ENCODE peak calls at places on chromosome 13, in nine cellular contexts. I, Q, H, A, O, Z, C, V and S are unnamed samples.

GRCh38 chr13:33497146-33497845 is 211.7 kb upstream of the STARD13 start:
- DNase-seq in I (no peak), Q (no peak), H (peak; percentile 64), A (peak; percentile 72), O (no peak), Z (no peak), C (peak; percentile 41), V (no peak), S (no peak)

GRCh38 chr13:42733046-42733445 is 48.3 kb upstream of the FAM216B start:
- DNase-seq in I (no peak), Q (no peak), H (no peak), A (no peak), O (no peak), Z (no peak), C (no peak), V (no peak), S (no peak)

GRCh38 chr13:25267715-25268114 is 19.6 kb downstream of the MTMR6 start:
- DNase-seq in I (no peak), Q (no peak), H (peak; percentile 18), A (peak; percentile 4), O (no peak), Z (peak; percentile 17), C (peak; percentile 45), V (no peak), S (no peak)

GRCh38 chr13:66879971-66880370 is 350.2 kb downstream of the PCDH9 start:
- DNase-seq in I (no peak), Q (no peak), H (no peak), A (no peak), O (no peak), Z (no peak), C (no peak), V (no peak), S (no peak)

GRCh38 chr13:73519720-73520119 is 460.9 kb downstream of the KLF5 start:
- DNase-seq in I (no peak), Q (no peak), H (no peak), A (peak; percentile 12), O (no peak), Z (no peak), C (no peak), V (no peak), S (no peak)

GRCh38 chr13:67554746-67555452 is 324.8 kb upstream of the PCDH9 start:
- DNase-seq in I (no peak), Q (no peak), H (no peak), A (peak; percentile 68), O (no peak), Z (no peak), C (no peak), V (no peak), S (no peak)

GRCh38 chr13:113090806-113091205 is 14.8 kb upstream of the F7 start:
- DNase-seq in I (no peak), Q (no peak), H (no peak), A (no peak), O (no peak), Z (no peak), C (no peak), V (no peak), S (no peak)

GRCh38 chr13:99859178-99860177 is 112.1 kb downstream of the ZIC5 start:
- DNase-seq in I (no peak), Q (no peak), H (no peak), A (no peak), O (peak; percentile 15), Z (no peak), C (no peak), V (no peak), S (no peak)

GRCh38 chr13:111402441-111402840 is 82.0 kb downstream of the TEX29 start:
- DNase-seq in I (no peak), Q (no peak), H (no peak), A (no peak), O (no peak), Z (no peak), C (no peak), V (no peak), S (no peak)

GRCh38 chr13:80386001-80386400 is 45.1 kb upstream of the SPRY2 start:
- DNase-seq in I (no peak), Q (no peak), H (no peak), A (no peak), O (no peak), Z (no peak), C (no peak), V (no peak), S (no peak)

GRCh38 chr13:91078093-91078679 is 269.3 kb upstream of the MIR17HG start:
- DNase-seq in I (no peak), Q (no peak), H (peak; percentile 21), A (peak; percentile 4), O (peak; percentile 16), Z (peak; percentile 27), C (peak; percentile 1), V (no peak), S (no peak)

DNA sequence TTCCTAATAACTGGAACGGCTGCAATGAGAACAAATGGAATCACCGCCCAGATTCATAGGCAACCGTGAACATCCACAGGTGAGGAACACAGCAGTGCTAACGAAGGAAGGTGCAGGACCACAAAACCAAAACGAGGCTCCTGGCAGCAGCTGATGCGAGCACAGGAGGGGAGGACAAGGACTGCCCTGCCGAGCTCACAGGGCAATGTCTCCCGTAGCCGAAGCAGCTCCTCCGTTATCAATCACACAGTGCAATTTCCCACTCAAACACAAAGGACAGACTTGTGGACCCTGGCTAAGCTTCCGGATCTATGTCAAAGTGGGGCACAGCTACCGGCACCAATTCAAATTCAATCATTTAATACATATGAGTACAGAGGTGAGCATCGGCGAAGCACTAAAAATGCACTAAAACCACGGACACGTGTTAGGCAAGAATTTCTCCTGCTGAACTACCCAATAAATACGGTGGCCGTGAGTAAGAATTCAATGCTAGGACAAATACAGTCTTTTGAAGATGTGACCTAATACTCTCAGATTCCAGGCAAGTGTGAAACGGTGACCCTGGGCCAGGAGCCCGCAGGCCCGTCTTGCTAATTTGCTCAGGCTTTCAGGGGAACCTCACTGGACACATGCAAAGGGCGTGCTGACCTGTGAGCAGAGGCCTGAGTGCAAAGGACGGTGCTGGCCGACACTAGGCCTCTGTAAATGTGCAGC is 70.4 kb downstream of the STK24 start:
- DNase-seq in I (no peak), Q (no peak), H (no peak), A (peak; percentile 11), O (no peak), Z (no peak), C (no peak), V (no peak), S (no peak)
- H3K79me2 ChIP-seq in I (peaks cover 99% of the 10 kb centered on the region), Q (peaks cover 28% of the 10 kb centered on the region), H (peaks cover 98% of the 10 kb centered on the region), A (peaks cover 82% of the 10 kb centered on the region), O (peaks cover 99% of the 10 kb centered on the region), Z (peaks cover 88% of the 10 kb centered on the region), C (peaks cover 90% of the 10 kb centered on the region), V (peaks cover 100% of the 10 kb centered on the region), S (peaks cover 98% of the 10 kb centered on the region)

GRCh38 chr13:48038763-48039162 is 1.2 kb downstream of the NUDT15 start:
- DNase-seq in I (peak; percentile 28), Q (no peak), H (peak; percentile 3), A (no peak), O (peak; percentile 5), Z (peak; percentile 3), C (peak; percentile 6), V (no peak), S (no peak)
- H3K9ac ChIP-seq in I (peak overlapping the region; percentile 90), Q (no peak overlapping the region), H (peak overlapping the region; percentile 96), A (no peak overlapping the region), O (no peak overlapping the region), Z (no peak overlapping the region), C (no peak overlapping the region), V (peak overlapping the region; percentile 71), S (peak overlapping the region; percentile 90)

GRCh38 chr13:110305949-110306339 is 1.0 kb downstream of the COL4A1 start:
- DNase-seq in I (no peak), Q (peak; percentile 13), H (peak; percentile 20), A (peak; percentile 35), O (no peak), Z (no peak), C (peak; percentile 42), V (no peak), S (no peak)
- H3K79me2 ChIP-seq in I (peaks cover 93% of the 10 kb centered on the region), Q (peaks cover 2% of the 10 kb centered on the region), H (peaks cover 65% of the 10 kb centered on the region), A (peaks cover 85% of the 10 kb centered on the region), O (peaks cover 81% of the 10 kb centered on the region), Z (peaks cover 100% of the 10 kb centered on the region), C (peaks cover 60% of the 10 kb centered on the region), V (no peaks in the 10 kb centered on the region), S (peaks cover 80% of the 10 kb centered on the region)

GRCh38 chr13:75636339-75637095 is 387 bp downstream of the LMO7 start:
- DNase-seq in I (peak; percentile 57), Q (peak; percentile 69), H (peak; percentile 36), A (peak; percentile 51), O (peak; percentile 61), Z (peak; percentile 67), C (peak; percentile 79), V (no peak), S (no peak)
- H3K9ac ChIP-seq in I (peak overlapping the region; percentile 51), Q (peak overlapping the region; percentile 40), H (peak overlapping the region; percentile 63), A (peak overlapping the region; percentile 74), O (no peak overlapping the region), Z (peak overlapping the region; percentile 92), C (peak overlapping the region; percentile 68), V (peak overlapping the region; percentile 54), S (peak overlapping the region; percentile 41)

GRCh38 chr13:19592657-19593175 is 31.4 kb upstream of the TPTE2 start:
- DNase-seq in I (no peak), Q (no peak), H (no peak), A (no peak), O (no peak), Z (no peak), C (no peak), V (no peak), S (no peak)

GRCh38 chr13:19590423-19590822 is 29.1 kb upstream of the TPTE2 start:
- DNase-seq in I (no peak), Q (no peak), H (no peak), A (no peak), O (no peak), Z (no peak), C (no peak), V (no peak), S (no peak)

GRCh38 chr13:19589312-19589711 is 28.0 kb upstream of the TPTE2 start:
- DNase-seq in I (no peak), Q (no peak), H (no peak), A (no peak), O (no peak), Z (no peak), C (no peak), V (no peak), S (no peak)

GRCh38 chr13:19587635-19588300 is 26.4 kb upstream of the TPTE2 start:
- DNase-seq in I (peak; percentile 35), Q (no peak), H (peak; percentile 80), A (peak; percentile 36), O (no peak), Z (peak; percentile 45), C (peak; percentile 63), V (peak; percentile 27), S (no peak)

GRCh38 chr13:19591864-19592263 is 30.5 kb upstream of the TPTE2 start:
- DNase-seq in I (no peak), Q (no peak), H (no peak), A (no peak), O (no peak), Z (no peak), C (no peak), V (no peak), S (no peak)
- H3K79me2 ChIP-seq in I (no peaks in the 10 kb centered on the region), Q (no peaks in the 10 kb centered on the region), H (no peaks in the 10 kb centered on the region), A (no peaks in the 10 kb centered on the region), O (no peaks in the 10 kb centered on the region), Z (no peaks in the 10 kb centered on the region), C (no peaks in the 10 kb centered on the region), V (no peaks in the 10 kb centered on the region), S (no peaks in the 10 kb centered on the region)

GRCh38 chr13:49711218-49711863 is 20.1 kb upstream of the EBPL start:
- DNase-seq in I (peak; percentile 44), Q (no peak), H (peak; percentile 43), A (peak; percentile 84), O (no peak), Z (no peak), C (peak; percentile 78), V (no peak), S (no peak)
- H3K9ac ChIP-seq in I (no peak overlapping the region), Q (no peak overlapping the region), H (no peak overlapping the region), A (no peak overlapping the region), O (no peak overlapping the region), Z (no peak overlapping the region), C (no peak overlapping the region), V (no peak overlapping the region), S (no peak overlapping the region)